ENCODE peak calls at places on chromosomes 5 and 9, in five cellular contexts. U, T, D, G and S are unnamed samples.

GRCh38 chr5:132867046-132867451 is 607 bp downstream of the UQCRQ start:
- DNase-seq in U (no peak), T (no peak), D (no peak), G (no peak), S (no peak)

GRCh38 chr9:87671925-87672324 is 54.0 kb upstream of the CTSL start:
- DNase-seq in U (no peak), T (no peak), D (no peak), G (no peak), S (no peak)

GRCh38 chr9:116737137-116737546 is 50.0 kb downstream of the TRIM32 start:
- DNase-seq in U (peak), T (peak), D (peak), G (peak), S (peak)

GRCh38 chr5:411728-412127 is 31.2 kb upstream of the EXOC3 start:
- DNase-seq in U (no peak), T (no peak), D (no peak), G (no peak), S (peak)

GRCh38 chr9:109101810-109102209 is 17.9 kb downstream of the TMEM245 start:
- DNase-seq in U (no peak), T (no peak), D (no peak), G (peak), S (no peak)

GRCh38 chr9:111967621-111968020 is 71.0 kb downstream of the UGCG start:
- DNase-seq in U (no peak), T (no peak), D (no peak), G (no peak), S (no peak)

GRCh38 chr9:96139592-96140251 is 162.3 kb downstream of the HSD17B3 start:
- DNase-seq in U (no peak), T (no peak), D (no peak), G (no peak), S (no peak)

GRCh38 chr9:89715318-89715858 is 110.6 kb downstream of the GADD45G start:
- DNase-seq in U (no peak), T (no peak), D (no peak), G (no peak), S (no peak)

GRCh38 chr9:114220129-114220541 is 64.8 kb downstream of the COL27A1 start:
- DNase-seq in U (no peak), T (no peak), D (no peak), G (no peak), S (no peak)

GRCh38 chr5:16970826-16971225 is 34.7 kb upstream of the MYO10 start:
- DNase-seq in U (no peak), T (no peak), D (no peak), G (no peak), S (no peak)

GRCh38 chr5:57448751-57449150 is 33.9 kb downstream of the ACTBL2 start:
- DNase-seq in U (no peak), T (no peak), D (no peak), G (no peak), S (no peak)

GRCh38 chr5:14364576-14365472 is 216.8 kb upstream of the OTULINL start:
- DNase-seq in U (peak), T (peak), D (peak), G (no peak), S (peak)

GRCh38 chr9:134962998-134963364 is 45.3 kb upstream of the FCN1 start:
- DNase-seq in U (no peak), T (no peak), D (no peak), G (no peak), S (no peak)

GRCh38 chr9:133497443-133497842 is 18.5 kb upstream of the SLC2A6 start:
- DNase-seq in U (no peak), T (no peak), D (no peak), G (no peak), S (no peak)

GRCh38 chr5:179243333-179243732 is 101.9 kb downstream of the ADAMTS2 start:
- DNase-seq in U (no peak), T (no peak), D (no peak), G (no peak), S (peak)

GRCh38 chr5:54867310-54867944 is 118.0 kb downstream of the ESM1 start:
- DNase-seq in U (no peak), T (peak), D (peak), G (no peak), S (no peak)

GRCh38 chr5:141747152-141747640 is 65.2 kb upstream of the ARAP3 start:
- DNase-seq in U (peak), T (no peak), D (peak), G (no peak), S (peak)

GRCh38 chr9:95552814-95553546 is 36.2 kb upstream of the PTCH1 start:
- DNase-seq in U (peak), T (no peak), D (peak), G (no peak), S (peak)

GRCh38 chr5:38807570-38808461 is 38.0 kb upstream of the OSMR start:
- DNase-seq in U (no peak), T (no peak), D (peak), G (no peak), S (no peak)

GRCh38 chr5:171315386-171315891 is 6.4 kb downstream of the TLX3 start:
- DNase-seq in U (no peak), T (no peak), D (no peak), G (no peak), S (peak)

GRCh38 chr5:175390352-175391083 is 53.5 kb downstream of the DRD1 start:
- DNase-seq in U (no peak), T (no peak), D (no peak), G (no peak), S (no peak)

GRCh38 chr5:171509467-171509866 is 90.0 kb downstream of the FGF18 start:
- DNase-seq in U (no peak), T (no peak), D (no peak), G (no peak), S (no peak)

GRCh38 chr5:145718956-145719355 is 116.2 kb downstream of the PRELID2 start:
- DNase-seq in U (no peak), T (peak), D (no peak), G (no peak), S (no peak)

GRCh38 chr9:86406366-86406765 is 52.2 kb upstream of the TUT7 start:
- DNase-seq in U (no peak), T (peak), D (no peak), G (no peak), S (no peak)

GRCh38 chr9:34437006-34437925 is 21.1 kb downstream of the FAM219A start:
- DNase-seq in U (peak), T (peak), D (peak), G (peak), S (peak)

DNA sequence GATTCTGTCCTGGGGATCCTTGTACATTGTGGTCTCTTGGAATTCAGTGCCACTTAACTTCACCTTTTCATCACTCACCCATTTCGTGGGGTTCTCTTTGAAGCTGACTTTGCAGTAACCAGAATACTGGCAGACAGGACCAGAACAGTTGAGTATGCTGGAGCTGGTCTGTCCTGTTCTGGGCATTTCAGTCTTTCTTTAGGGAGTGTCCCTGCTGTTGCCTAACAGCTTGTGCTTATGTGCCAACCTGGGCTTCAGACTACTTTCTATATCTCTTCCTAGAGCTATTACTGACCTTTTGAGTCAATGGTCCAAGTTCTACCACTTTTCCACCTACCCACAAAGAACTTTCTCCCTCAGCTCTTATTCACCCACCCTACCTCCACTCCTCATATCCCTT is 10.0 kb upstream of the INSL6 start:
- DNase-seq in U (no peak), T (no peak), D (no peak), G (no peak), S (no peak)
- TF ChIP-seq CREB1 in U (no peak), T (no peak), D (no peak), G (no peak), S (no peak)

DNA sequence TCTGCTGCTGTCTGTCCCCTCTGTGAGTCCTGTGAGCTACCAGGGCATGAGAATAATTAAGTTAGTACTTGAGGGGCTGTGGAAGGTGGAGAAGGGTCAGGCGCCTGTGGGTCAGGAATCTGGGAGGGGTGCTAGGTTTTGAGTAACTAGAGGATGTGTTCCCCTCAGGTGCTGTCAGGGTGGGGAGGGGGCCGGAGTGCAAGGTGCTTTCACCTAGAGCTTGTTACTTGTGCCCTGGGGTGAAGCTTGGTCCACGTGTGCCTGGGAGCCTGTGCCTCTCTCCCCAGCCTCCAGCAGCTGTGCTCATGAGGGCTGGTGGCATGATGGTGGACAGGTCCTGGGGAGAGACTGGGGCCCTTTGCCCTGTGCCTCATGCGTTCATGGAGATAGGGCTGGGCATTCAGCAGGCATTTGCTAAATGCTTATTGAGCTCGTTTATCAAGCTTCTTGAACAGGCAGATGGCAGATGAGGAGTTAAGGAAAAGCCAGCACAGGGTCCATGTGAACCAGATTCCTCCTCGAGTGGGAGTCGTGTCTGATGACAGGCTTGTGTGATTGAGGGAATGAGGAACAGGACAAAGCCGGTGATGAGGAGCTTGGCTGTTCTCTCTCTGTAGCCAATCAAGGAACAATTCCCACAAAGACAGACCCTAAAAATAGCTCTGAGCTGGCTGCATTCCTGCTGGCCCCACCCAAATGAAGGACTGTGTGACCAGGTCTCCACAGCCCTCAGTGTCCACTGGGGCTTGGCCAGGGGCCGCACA is 40.9 kb downstream of the CACNA1B start:
- DNase-seq in U (no peak), T (no peak), D (no peak), G (no peak), S (no peak)
- TF ChIP-seq SP1 in U (no peak), T (no peak), D (no peak), G (no peak), S (no peak)

GRCh38 chr5:149563461-149563860 is 12.2 kb upstream of the CSNK1A1 start:
- DNase-seq in U (no peak), T (no peak), D (no peak), G (no peak), S (no peak)
- TF ChIP-seq CREB1 in U (no peak), T (no peak), D (no peak), G (no peak), S (no peak)

DNA sequence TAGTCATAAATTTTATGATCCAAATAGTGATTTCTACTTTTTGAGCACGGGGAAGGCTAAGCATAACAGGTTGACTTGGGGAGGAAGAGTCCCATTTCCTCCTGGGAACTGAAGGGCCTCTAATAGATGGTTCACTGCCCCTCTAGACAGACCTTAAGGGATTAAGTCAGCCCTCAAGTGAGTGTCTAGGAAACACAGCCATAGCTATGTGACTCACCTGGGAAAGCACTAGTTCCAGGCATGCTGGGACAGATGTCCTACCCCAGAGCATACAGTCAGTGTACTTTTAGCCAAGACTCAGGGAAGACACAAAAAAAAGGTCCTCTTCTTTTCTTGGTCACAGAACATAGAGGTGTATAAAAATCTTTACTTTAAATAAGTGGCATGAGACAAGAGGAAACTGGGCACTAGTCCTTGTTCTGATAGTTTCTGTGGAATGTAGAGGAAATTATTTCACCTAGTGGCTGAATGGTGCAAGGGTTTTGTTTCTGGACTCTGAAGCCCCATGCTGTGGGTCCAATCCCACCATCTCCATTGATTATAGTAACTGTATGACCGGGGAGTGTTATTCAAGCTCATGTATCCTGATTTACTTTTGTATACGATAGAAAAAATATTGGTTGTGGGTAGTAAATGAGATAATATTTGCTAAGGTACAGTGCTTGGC is 86.0 kb downstream of the NREP start:
- DNase-seq in U (no peak), T (no peak), D (no peak), G (no peak), S (no peak)
- TF ChIP-seq SP1 in U (no peak), T (no peak), D (no peak), G (no peak), S (no peak)